ENCODE peak calls at places on chromosomes 3 and 15, in six cellular contexts. I is Peyer's patch; D is astrocyte; M is naive thymus-derived CD4-positive, alpha-beta T cell; J is CD4-positive, alpha-beta memory T cell; T is heart left ventricle. V is an unnamed sample.

GRCh38 chr3:55664387-55664786 is 177.3 kb upstream of the WNT5A start:
- DNase-seq in I (no peak), D (no peak), M (no peak), J (no peak), T (no peak), V (no peak)

GRCh38 chr3:101513419-101513986 is 491 bp upstream of the SENP7 start:
- DNase-seq in I (no peak), D (no peak), M (no peak), J (no peak), T (no peak), V (no peak)

GRCh38 chr15:34203936-34204335 is 6.0 kb downstream of the KATNBL1 start:
- DNase-seq in I (no peak), D (no peak), M (no peak), J (no peak), T (no peak), V (no peak)

GRCh38 chr3:46442591-46443530 is 21.8 kb downstream of the LTF start:
- DNase-seq in I (peak; percentile 57), D (peak; percentile 9), M (no peak), J (no peak), T (no peak), V (no peak)

GRCh38 chr3:64167346-64167745 is 57.9 kb downstream of the PRICKLE2 start:
- DNase-seq in I (no peak), D (no peak), M (no peak), J (no peak), T (no peak), V (no peak)

GRCh38 chr3:192620300-192620699 is 107.0 kb downstream of the FGF12 start:
- DNase-seq in I (no peak), D (no peak), M (no peak), J (no peak), T (no peak), V (no peak)

GRCh38 chr15:70604671-70605070 is 158.7 kb downstream of the UACA start:
- DNase-seq in I (no peak), D (no peak), M (no peak), J (no peak), T (no peak), V (peak; percentile 55)

GRCh38 chr3:24608701-24609387 is 114.2 kb upstream of the THRB start:
- DNase-seq in I (no peak), D (no peak), M (no peak), J (no peak), T (no peak), V (no peak)

GRCh38 chr3:27253831-27254230 is 115.4 kb downstream of the NEK10 start:
- DNase-seq in I (peak; percentile 17), D (peak; percentile 13), M (no peak), J (no peak), T (peak; percentile 18), V (peak; percentile 51)

GRCh38 chr3:27614592-27614991 is 107.5 kb downstream of the EOMES start:
- DNase-seq in I (no peak), D (no peak), M (no peak), J (no peak), T (no peak), V (no peak)

GRCh38 chr15:76358453-76358852 is 21.9 kb downstream of the ISL2 start:
- DNase-seq in I (no peak), D (no peak), M (no peak), J (no peak), T (no peak), V (no peak)

GRCh38 chr3:167787440-167787839 is 51.9 kb downstream of the SERPINI1 start:
- DNase-seq in I (no peak), D (no peak), M (no peak), J (no peak), T (no peak), V (no peak)

GRCh38 chr3:136713961-136714514 is 38.1 kb downstream of the STAG1 start:
- DNase-seq in I (no peak), D (no peak), M (no peak), J (no peak), T (no peak), V (no peak)

GRCh38 chr3:11289864-11290263 is 17.7 kb downstream of the ATG7 start:
- DNase-seq in I (no peak), D (no peak), M (no peak), J (no peak), T (no peak), V (no peak)
- H3K4me3 ChIP-seq in I (no peak overlapping the region), D (peak overlapping the region; percentile 30), M (no peak overlapping the region), J (no peak overlapping the region), T (no peak overlapping the region), V (peak overlapping the region; percentile 1)

DNA sequence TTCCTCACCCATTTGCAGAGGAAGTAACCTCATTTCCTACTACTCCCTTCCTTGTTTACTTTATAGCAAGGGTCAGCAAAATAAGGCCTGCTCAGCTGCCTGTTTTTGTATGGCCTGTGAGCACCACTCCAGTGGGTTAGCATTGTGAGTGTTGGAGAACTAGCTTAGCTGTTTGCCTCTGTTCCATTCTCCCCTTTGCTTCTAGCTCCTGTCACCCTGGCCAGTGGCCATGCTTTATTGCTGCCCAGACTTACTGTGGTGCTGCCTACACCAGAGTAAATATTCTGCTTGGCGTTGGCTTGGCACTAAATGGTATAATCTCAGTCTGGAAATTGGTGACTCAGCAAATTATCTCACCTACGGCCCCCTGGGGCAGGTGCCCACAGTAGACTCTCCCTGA is 8.8 kb downstream of the PDCD6IP start:
- DNase-seq in I (no peak), D (no peak), M (no peak), J (no peak), T (no peak), V (no peak)
- H3K4me3 ChIP-seq in I (no peak overlapping the region), D (no peak overlapping the region), M (no peak overlapping the region), J (no peak overlapping the region), T (no peak overlapping the region), V (no peak overlapping the region)

DNA sequence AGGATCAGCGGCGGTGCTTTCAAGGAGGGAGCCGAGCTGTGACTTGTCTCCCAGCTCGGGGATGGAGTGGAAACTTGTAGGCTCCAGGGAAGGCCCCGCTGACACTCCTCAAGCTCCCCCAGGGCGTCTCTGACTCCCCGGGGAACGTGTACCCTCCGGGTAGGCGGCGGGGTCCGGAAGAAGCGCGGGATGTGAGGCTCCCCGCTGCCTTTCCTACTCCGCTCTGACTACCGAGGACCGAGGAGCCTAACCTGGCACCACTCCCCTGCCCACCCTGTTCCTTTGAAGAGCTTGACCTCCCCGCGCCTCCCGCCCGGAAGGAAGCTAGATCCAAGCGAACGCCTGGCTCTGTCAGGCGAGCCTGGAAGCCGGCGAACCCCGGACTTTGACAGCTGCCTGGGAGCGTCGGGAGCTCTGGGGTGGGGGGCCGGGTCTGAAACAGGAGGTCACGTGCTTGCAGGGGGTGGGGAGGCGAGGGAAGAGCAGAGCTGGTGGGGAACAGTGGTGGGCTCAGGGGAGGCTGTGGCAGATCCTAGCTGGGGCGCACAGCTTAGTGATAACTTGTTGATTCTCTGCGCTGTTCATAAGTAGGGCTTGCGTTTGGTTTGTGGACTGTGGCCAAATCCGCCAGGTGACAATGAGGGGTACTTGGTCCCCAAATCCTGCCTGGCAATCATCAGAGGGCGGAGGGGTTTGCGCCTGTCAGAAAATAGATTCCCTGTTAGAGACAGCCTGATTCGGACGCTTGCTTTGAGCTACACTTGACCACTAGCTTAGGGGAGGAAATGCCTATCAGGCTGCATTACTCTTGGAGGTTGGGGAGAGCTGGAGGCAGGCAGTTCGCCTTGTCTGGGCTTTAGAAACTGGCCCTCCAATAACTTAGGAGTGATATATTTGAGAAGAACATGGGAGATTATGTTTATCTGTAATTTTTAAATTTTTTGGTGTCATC is 1.2 kb downstream of the CLSTN2 start:
- DNase-seq in I (no peak), D (no peak), M (no peak), J (no peak), T (peak; percentile 25), V (peak; percentile 39)
- H3K4me3 ChIP-seq in I (peak overlapping the region; percentile 53), D (peak overlapping the region; percentile 63), M (no peak overlapping the region), J (no peak overlapping the region), T (peak overlapping the region; percentile 62), V (peak overlapping the region; percentile 64)

GRCh38 chr3:48688032-48688736 is 2.5 kb upstream of the NCKIPSD start:
- DNase-seq in I (no peak), D (no peak), M (no peak), J (no peak), T (no peak), V (no peak)

GRCh38 chr3:48685603-48686511 is at the start of gene NCKIPSD:
- DNase-seq in I (peak; percentile 90), D (peak; percentile 37), M (peak; percentile 92), J (peak; percentile 90), T (peak; percentile 92), V (peak; percentile 75)

GRCh38 chr3:48685293-48685602 is 467 bp downstream of the NCKIPSD start:
- DNase-seq in I (no peak), D (no peak), M (no peak), J (no peak), T (no peak), V (no peak)

GRCh38 chr3:48687220-48687678 is 1.5 kb upstream of the NCKIPSD start:
- DNase-seq in I (no peak), D (no peak), M (no peak), J (no peak), T (no peak), V (no peak)

DNA sequence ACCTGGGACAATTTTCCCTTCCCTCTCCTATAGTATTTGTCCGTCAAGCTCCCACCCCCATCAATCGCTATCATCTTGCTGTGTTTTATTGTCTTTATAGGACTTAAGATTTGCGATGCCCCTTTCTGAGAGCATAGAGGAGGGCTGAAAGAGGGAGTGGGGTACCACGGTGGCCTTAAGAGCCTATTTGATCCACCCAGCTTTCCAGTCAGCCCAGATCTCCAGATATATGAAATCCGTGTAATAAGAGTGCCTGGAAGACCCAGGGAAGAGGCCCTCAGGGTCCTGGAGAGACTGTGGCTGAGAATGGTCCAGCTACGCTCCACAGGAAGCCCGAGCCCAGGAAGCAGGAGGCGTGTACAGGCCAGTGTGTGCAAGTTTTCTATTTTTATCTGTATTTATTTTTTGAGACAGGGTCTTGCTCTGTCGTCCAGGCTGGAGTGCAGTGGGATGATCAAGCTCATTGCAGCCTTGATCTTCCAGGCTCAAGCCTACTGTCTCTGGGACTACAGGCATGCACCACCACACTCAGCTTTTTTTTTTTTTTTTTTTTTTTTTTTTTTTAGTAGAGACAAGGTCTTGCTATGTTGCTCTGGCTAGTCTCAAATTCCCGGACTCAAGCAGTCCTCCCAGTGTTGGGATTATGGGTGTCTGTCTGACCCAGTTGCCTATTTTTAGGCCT is 964 bp upstream of the NCKIPSD start:
- DNase-seq in I (no peak), D (no peak), M (no peak), J (no peak), T (no peak), V (no peak)
- H3K4me3 ChIP-seq in I (peak overlapping the region; percentile 100), D (no peak overlapping the region), M (no peak overlapping the region), J (peak overlapping the region; percentile 82), T (peak overlapping the region; percentile 80), V (peak overlapping the region; percentile 71)